ENCODE peak calls at places on chromosome 4, in four cellular contexts. S is heart left ventricle, Z is kidney, B is uterus. J is an unnamed sample. For H3K4me1, the result is how much of the 10 kb centered on the place peaks cover.

GRCh38 chr4:189021831-189022230 is 882.6 kb downstream of the TRIML1 start:
- DNase-seq in S (no peak), Z (peak), B (peak), J (no peak)

GRCh38 chr4:37971202-37971601 is 11.0 kb downstream of the PTTG2 start:
- DNase-seq in S (no peak), Z (no peak), B (no peak), J (no peak)

GRCh38 chr4:137213372-137214173 is 318.7 kb downstream of the PCDH18 start:
- DNase-seq in S (no peak), Z (no peak), B (no peak), J (no peak)

GRCh38 chr4:70356185-70356584 is 4.4 kb upstream of the SMR3A start:
- DNase-seq in S (no peak), Z (no peak), B (no peak), J (no peak)

GRCh38 chr4:3342182-3342854 is 49.5 kb downstream of the RGS12 start:
- DNase-seq in S (no peak), Z (no peak), B (no peak), J (peak)

GRCh38 chr4:38601916-38602291 is 62.1 kb upstream of the KLF3 start:
- DNase-seq in S (no peak), Z (no peak), B (no peak), J (peak)

GRCh38 chr4:1216869-1217294 is 32.0 kb downstream of the CTBP1 start:
- DNase-seq in S (no peak), Z (no peak), B (no peak), J (no peak)

GRCh38 chr4:182895791-182896292 is 21.3 kb downstream of the DCTD start:
- DNase-seq in S (no peak), Z (no peak), B (no peak), J (no peak)

GRCh38 chr4:89173336-89174090 is 62.2 kb downstream of the TIGD2 start:
- DNase-seq in S (no peak), Z (no peak), B (no peak), J (no peak)

GRCh38 chr4:153684182-153685073 is at the start of gene TLR2:
- DNase-seq in S (peak), Z (peak), B (peak), J (peak)

GRCh38 chr4:77797239-77797638 is 21.9 kb downstream of the CNOT6L start:
- DNase-seq in S (no peak), Z (no peak), B (no peak), J (no peak)

GRCh38 chr4:99710681-99711345 is 53.2 kb upstream of the C4orf54 start:
- DNase-seq in S (no peak), Z (no peak), B (no peak), J (no peak)

GRCh38 chr4:165765053-165765452 is 108.0 kb upstream of the TLL1 start:
- DNase-seq in S (no peak), Z (no peak), B (no peak), J (no peak)

GRCh38 chr4:102500371-102501175 is 586 bp upstream of the NFKB1 start:
- DNase-seq in S (peak), Z (peak), B (peak), J (peak)

GRCh38 chr4:125389713-125390112 is 75.0 kb downstream of the FAT4 start:
- DNase-seq in S (no peak), Z (no peak), B (no peak), J (no peak)

GRCh38 chr4:125392683-125393082 is 77.9 kb downstream of the FAT4 start:
- DNase-seq in S (no peak), Z (no peak), B (no peak), J (no peak)

GRCh38 chr4:125390126-125390525 is 75.4 kb downstream of the FAT4 start:
- DNase-seq in S (no peak), Z (no peak), B (no peak), J (no peak)

GRCh38 chr4:125388653-125389052 is 73.9 kb downstream of the FAT4 start:
- DNase-seq in S (no peak), Z (no peak), B (no peak), J (no peak)

GRCh38 chr4:125390727-125391126 is 76.0 kb downstream of the FAT4 start:
- DNase-seq in S (no peak), Z (no peak), B (no peak), J (no peak)
- H3K4me1 ChIP-seq in S (under half), Z (under half), B (under half), J (half or more)

GRCh38 chr4:175441256-175441655 is 370.8 kb downstream of the GPM6A start:
- DNase-seq in S (no peak), Z (no peak), B (no peak), J (no peak)
- H3K4me3 ChIP-seq in S (no peak), Z (no peak), B (no peak), J (no peak)

DNA sequence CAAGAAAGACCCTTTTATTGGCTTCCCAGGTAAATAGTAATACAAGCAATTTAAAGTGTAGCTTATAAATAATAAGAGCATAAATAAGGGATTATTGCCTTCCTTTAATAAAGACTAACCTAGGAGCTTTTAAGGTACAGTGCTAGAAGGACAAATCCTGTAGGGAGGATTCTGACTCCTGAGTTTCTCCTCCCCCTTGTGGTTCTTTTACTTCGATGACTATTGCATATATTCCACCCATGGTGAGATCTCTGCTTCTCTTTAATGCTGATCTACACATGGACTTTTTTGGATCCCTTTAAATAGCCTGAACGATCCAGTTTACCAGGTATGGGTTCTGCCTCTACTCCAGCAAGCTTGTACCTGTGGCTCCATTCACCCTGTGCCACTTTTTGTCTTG is 2.5 kb downstream of the GALNT7 start:
- DNase-seq in S (no peak), Z (no peak), B (no peak), J (no peak)
- TF ChIP-seq CTCF in S (no peak), Z (no peak), B (no peak), J (peak)

GRCh38 chr4:168560184-168560834 is 63.5 kb downstream of the PALLD start:
- DNase-seq in S (no peak), Z (no peak), B (no peak), J (no peak)
- H3K4me1 ChIP-seq in S (under half), Z (under half), B (under half), J (half or more)

DNA sequence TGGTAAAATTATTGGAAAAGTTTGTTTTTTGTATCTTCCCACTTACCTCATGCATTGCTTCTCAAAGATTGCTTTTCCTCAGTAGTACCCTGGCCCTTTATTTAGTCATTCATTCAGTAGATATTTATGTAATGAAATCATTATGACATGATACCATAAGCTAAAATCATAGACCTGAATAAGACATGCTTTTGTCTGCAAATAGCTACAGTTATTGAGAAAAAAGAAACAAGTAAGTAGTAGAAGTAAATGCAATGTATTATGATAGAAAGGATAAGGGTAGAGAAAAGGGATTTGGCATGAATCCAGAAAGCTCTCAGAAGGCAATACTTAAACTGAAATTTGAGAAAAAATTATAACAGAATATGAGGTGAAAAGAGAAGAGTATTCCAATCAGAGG is 352.5 kb downstream of the GPM6A start:
- DNase-seq in S (no peak), Z (no peak), B (no peak), J (no peak)
- H3K4me3 ChIP-seq in S (no peak), Z (no peak), B (no peak), J (no peak)

GRCh38 chr4:83558059-83558648 is 22.2 kb downstream of the GPAT3 start:
- DNase-seq in S (no peak), Z (no peak), B (no peak), J (no peak)
- TF ChIP-seq CTCF in S (no peak), Z (no peak), B (no peak), J (no peak)

GRCh38 chr4:7328162-7328912 is 106.4 kb downstream of the PSAPL1 start:
- DNase-seq in S (no peak), Z (peak), B (no peak), J (no peak)

GRCh38 chr4:7327341-7327885 is 107.3 kb downstream of the PSAPL1 start:
- DNase-seq in S (peak), Z (peak), B (no peak), J (no peak)

GRCh38 chr4:7330811-7331681 is 103.7 kb downstream of the PSAPL1 start:
- DNase-seq in S (peak), Z (peak), B (no peak), J (no peak)

GRCh38 chr4:7330031-7330596 is 104.6 kb downstream of the PSAPL1 start:
- DNase-seq in S (peak), Z (peak), B (no peak), J (no peak)

DNA sequence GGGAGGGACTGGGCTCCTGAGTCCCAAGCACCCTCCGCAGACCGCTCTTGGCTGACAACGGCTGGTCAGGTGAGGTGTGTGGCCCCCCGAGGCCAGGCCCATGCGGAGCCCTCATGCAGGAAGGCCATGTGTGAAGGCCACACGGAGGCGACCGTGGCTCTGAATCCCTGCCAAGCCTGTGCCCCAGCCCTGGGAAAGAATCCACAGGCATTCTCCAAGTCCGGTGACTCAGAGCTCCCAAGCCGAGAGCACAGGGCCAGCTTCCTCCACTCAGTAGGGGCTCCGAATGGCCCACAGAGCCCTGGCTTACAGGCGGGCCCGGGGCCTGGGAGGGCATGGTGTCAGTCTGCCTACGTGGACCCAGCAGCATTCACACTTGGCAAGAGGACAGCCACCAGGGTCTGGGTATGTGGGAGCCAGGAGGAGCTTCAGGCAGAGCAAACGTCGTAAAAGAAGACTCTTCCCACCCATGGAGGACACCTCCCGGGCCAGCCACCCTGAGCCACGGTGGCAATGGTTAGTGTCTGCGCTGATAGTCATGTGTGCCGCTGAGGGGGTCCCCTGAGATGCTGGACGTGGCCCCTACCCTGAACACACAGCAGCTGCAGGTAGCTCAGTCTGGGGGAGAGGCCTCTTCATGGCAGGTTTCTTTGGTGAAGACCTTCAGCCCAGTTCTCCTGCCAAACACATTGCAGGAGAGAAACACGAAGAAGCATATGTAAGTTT is 105.7 kb downstream of the PSAPL1 start:
- DNase-seq in S (peak), Z (peak), B (no peak), J (no peak)
- H3K4me1 ChIP-seq in S (under half), Z (under half), B (under half), J (under half)